ENCODE peak calls at places on chromosomes 5 and 9, in ten cellular contexts. A is H1; G is sigmoid colon; N is cardiac muscle cell; T is heart left ventricle; J is kidney; Y is psoas muscle; O is epithelial cell of esophagus; F is CD8-positive, alpha-beta T cell; I is MM.1S. B is an unnamed sample.

GRCh38 chr5:152938630-152939029 is 533.6 kb upstream of the NMUR2 start:
- DNase-seq in A (no peak), G (no peak), N (no peak), T (no peak), J (no peak), Y (no peak), O (no peak), F (no peak), I (no peak), B (no peak)

GRCh38 chr5:73615085-73615484 is 10.9 kb upstream of the ARHGEF28 start:
- DNase-seq in A (no peak), G (no peak), N (no peak), T (no peak), J (no peak), Y (no peak), O (peak; percentile 98), F (no peak), I (no peak), B (no peak)

GRCh38 chr5:153551537-153552079 is 61.1 kb downstream of the GRIA1 start:
- DNase-seq in A (no peak), G (no peak), N (no peak), T (no peak), J (no peak), Y (no peak), O (peak; percentile 93), F (no peak), I (no peak), B (no peak)

GRCh38 chr9:93064392-93065124 is 6.1 kb downstream of the SUSD3 start:
- DNase-seq in A (no peak), G (no peak), N (no peak), T (no peak), J (peak; percentile 78), Y (no peak), O (no peak), F (peak; percentile 80), I (peak; percentile 97), B (peak; percentile 93)

GRCh38 chr9:19381656-19382055 is 1.6 kb upstream of the RPS6 start:
- DNase-seq in A (no peak), G (no peak), N (no peak), T (no peak), J (no peak), Y (no peak), O (peak; percentile 28), F (no peak), I (no peak), B (no peak)

GRCh38 chr9:80866576-80867227 is 822.6 kb downstream of the TLE1 start:
- DNase-seq in A (no peak), G (no peak), N (no peak), T (no peak), J (no peak), Y (no peak), O (peak; percentile 66), F (no peak), I (no peak), B (no peak)

GRCh38 chr9:93517331-93517730 is 59.1 kb upstream of the PHF2 start:
- DNase-seq in A (no peak), G (no peak), N (no peak), T (no peak), J (no peak), Y (no peak), O (no peak), F (no peak), I (no peak), B (no peak)

GRCh38 chr5:77017668-77018067 is 12.5 kb upstream of the AGGF1 start:
- DNase-seq in A (no peak), G (no peak), N (no peak), T (no peak), J (no peak), Y (no peak), O (no peak), F (no peak), I (no peak), B (no peak)

GRCh38 chr5:67900515-67900914 is 315.0 kb upstream of the PIK3R1 start:
- DNase-seq in A (no peak), G (no peak), N (no peak), T (no peak), J (no peak), Y (no peak), O (no peak), F (no peak), I (no peak), B (no peak)

GRCh38 chr5:67520161-67520886 is 323.7 kb upstream of the CD180 start:
- DNase-seq in A (no peak), G (no peak), N (no peak), T (no peak), J (no peak), Y (no peak), O (no peak), F (no peak), I (no peak), B (no peak)

GRCh38 chr9:104879555-104880318 is 48.2 kb downstream of the ABCA1 start:
- DNase-seq in A (no peak), G (no peak), N (peak; percentile 11), T (no peak), J (peak; percentile 23), Y (no peak), O (no peak), F (no peak), I (no peak), B (no peak)

GRCh38 chr5:89262030-89262429 is 379.0 kb upstream of the MEF2C start:
- DNase-seq in A (no peak), G (no peak), N (no peak), T (no peak), J (no peak), Y (no peak), O (no peak), F (no peak), I (no peak), B (no peak)

DNA sequence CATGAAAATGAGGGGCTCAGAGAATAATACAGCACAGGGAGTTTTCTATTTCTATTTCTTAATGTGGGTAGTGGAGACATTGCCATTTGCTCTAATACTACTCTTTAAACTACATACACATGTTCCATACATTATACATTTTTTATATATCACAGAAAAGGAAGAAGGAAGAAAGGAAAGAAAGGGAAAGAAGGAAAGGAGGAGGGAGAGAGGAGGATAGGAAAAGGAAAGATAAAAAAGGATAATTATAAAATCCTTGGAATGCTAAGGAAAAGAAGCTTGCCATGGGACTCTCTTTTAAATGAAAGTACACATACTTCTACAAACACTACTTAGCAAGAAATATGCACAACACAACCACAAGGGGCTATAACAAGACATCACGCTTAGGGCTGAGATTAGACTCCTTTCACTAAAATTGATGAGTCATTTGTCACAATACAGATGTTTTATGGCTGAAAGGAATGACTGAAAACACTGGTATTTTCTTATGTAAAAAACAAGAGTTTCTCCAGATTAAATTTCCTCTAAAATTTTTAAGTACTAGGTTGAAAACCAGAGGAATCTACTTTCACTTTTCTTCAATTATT is 219.8 kb downstream of the ARL15 start:
- DNase-seq in A (no peak), G (no peak), N (no peak), T (no peak), J (no peak), Y (no peak), O (peak; percentile 53), F (no peak), I (no peak), B (no peak)
- TF ChIP-seq CTCF in A (no peak), G (no peak), N (peak; percentile 51), T (no peak), J (no peak), Y (no peak), O (peak; percentile 12), F (no peak), I (no peak), B (peak; percentile 6)

GRCh38 chr9:127904888-127905728 is 5.7 kb upstream of the ST6GALNAC6 start:
- DNase-seq in A (no peak), G (no peak), N (no peak), T (no peak), J (no peak), Y (no peak), O (no peak), F (peak; percentile 49), I (no peak), B (peak; percentile 49)

GRCh38 chr9:127907867-127908659 is 8.7 kb upstream of the ST6GALNAC6 start:
- DNase-seq in A (no peak), G (no peak), N (no peak), T (no peak), J (no peak), Y (no peak), O (no peak), F (no peak), I (no peak), B (no peak)

GRCh38 chr9:127904518-127904887 is 5.1 kb upstream of the ST6GALNAC6 start:
- DNase-seq in A (peak; percentile 56), G (peak; percentile 74), N (peak; percentile 77), T (no peak), J (peak; percentile 94), Y (no peak), O (peak; percentile 54), F (no peak), I (no peak), B (no peak)

GRCh38 chr9:127905788-127906191 is 6.4 kb upstream of the ST6GALNAC6 start:
- DNase-seq in A (no peak), G (no peak), N (no peak), T (no peak), J (peak; percentile 83), Y (no peak), O (no peak), F (no peak), I (no peak), B (no peak)

GRCh38 chr9:127903557-127904475 is 4.4 kb upstream of the ST6GALNAC6 start:
- DNase-seq in A (peak; percentile 80), G (peak; percentile 84), N (peak; percentile 80), T (peak; percentile 88), J (peak; percentile 96), Y (peak; percentile 68), O (no peak), F (peak; percentile 56), I (no peak), B (peak; percentile 76)
- H3K4me3 ChIP-seq in A (no peak overlapping the region), G (no peak overlapping the region), N (no peak overlapping the region), T (no peak overlapping the region), J (no peak overlapping the region), Y (no peak overlapping the region), O (no peak overlapping the region), F (peak overlapping the region; percentile 62), I (no peak overlapping the region), B (peak overlapping the region; percentile 55)

GRCh38 chr9:5446451-5447236 is 3.7 kb upstream of the CD274 start:
- DNase-seq in A (no peak), G (no peak), N (no peak), T (no peak), J (no peak), Y (no peak), O (peak; percentile 85), F (no peak), I (no peak), B (no peak)
- TF ChIP-seq CTCF in A (no peak), G (no peak), N (no peak), T (no peak), J (no peak), Y (no peak), O (no peak), F (no peak), I (no peak), B (peak; percentile 22)

DNA sequence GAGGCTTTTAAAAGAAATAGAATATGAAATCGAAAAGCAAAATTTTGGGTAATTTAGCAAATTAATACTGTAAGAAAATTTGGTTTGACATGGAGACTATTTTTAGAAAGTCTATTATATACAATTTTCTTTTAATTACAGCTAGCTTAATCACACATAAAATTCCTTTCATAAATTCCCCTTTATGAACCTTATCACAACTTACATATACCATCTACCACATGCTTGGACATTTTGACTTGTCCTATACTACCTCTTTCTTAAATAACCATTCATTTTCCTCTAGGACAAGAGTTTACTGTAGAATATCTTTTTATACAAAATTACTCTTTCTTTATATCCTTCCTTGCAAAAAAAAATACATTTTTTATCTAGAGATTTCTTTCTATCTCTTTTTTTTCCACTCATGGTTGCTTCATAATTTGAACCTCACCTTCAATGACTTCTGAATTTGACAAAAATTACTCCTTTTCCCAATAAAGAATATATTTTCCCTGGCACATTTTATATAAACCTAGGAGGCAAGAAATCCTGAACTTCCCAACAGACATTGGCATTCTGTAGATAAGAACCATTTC is 34.0 kb upstream of the SYK start:
- DNase-seq in A (no peak), G (no peak), N (no peak), T (no peak), J (no peak), Y (no peak), O (no peak), F (no peak), I (no peak), B (no peak)
- H3K4me3 ChIP-seq in A (no peak overlapping the region), G (no peak overlapping the region), N (no peak overlapping the region), T (no peak overlapping the region), J (no peak overlapping the region), Y (no peak overlapping the region), O (no peak overlapping the region), F (no peak overlapping the region), I (no peak overlapping the region), B (no peak overlapping the region)

B was measured in GM12864.